ENCODE peak calls at places on chromosomes 2 and 18, in ten cellular contexts. One of them, this sample, is unnamed. For H3K4me1, the result is how much of the 10 kb centered on the place peaks cover.

GRCh38 chr18:21004721-21005120 is 106.9 kb downstream of the ROCK1 start:
- DNase-seq in mammary epithelial cell: peak
- DNase-seq in kidney: no peak
- DNase-seq in stomach: no peak
- DNase-seq in effector memory CD4-positive, alpha-beta T cell: no peak
- DNase-seq in tibial nerve: no peak
- DNase-seq in SJCRH30: no peak
- DNase-seq in astrocyte: peak
- DNase-seq in CD8-positive, alpha-beta T cell: no peak
- DNase-seq in naive thymus-derived CD4-positive, alpha-beta T cell: no peak
- DNase-seq in this sample: no peak

GRCh38 chr2:150120271-150120950 is 367.1 kb downstream of the RND3 start:
- DNase-seq in mammary epithelial cell: no peak
- DNase-seq in kidney: no peak
- DNase-seq in stomach: no peak
- DNase-seq in effector memory CD4-positive, alpha-beta T cell: no peak
- DNase-seq in tibial nerve: no peak
- DNase-seq in SJCRH30: no peak
- DNase-seq in astrocyte: no peak
- DNase-seq in CD8-positive, alpha-beta T cell: no peak
- DNase-seq in naive thymus-derived CD4-positive, alpha-beta T cell: no peak
- DNase-seq in this sample: no peak

GRCh38 chr2:174280596-174280995 is 32.3 kb upstream of the OLA1 start:
- DNase-seq in mammary epithelial cell: no peak
- DNase-seq in kidney: no peak
- DNase-seq in stomach: no peak
- DNase-seq in effector memory CD4-positive, alpha-beta T cell: no peak
- DNase-seq in tibial nerve: no peak
- DNase-seq in SJCRH30: peak
- DNase-seq in astrocyte: no peak
- DNase-seq in CD8-positive, alpha-beta T cell: no peak
- DNase-seq in naive thymus-derived CD4-positive, alpha-beta T cell: no peak
- DNase-seq in this sample: no peak

GRCh38 chr2:121617042-121617599 is 32.1 kb downstream of the CLASP1 start:
- DNase-seq in mammary epithelial cell: no peak
- DNase-seq in kidney: no peak
- DNase-seq in stomach: no peak
- DNase-seq in effector memory CD4-positive, alpha-beta T cell: no peak
- DNase-seq in tibial nerve: no peak
- DNase-seq in SJCRH30: no peak
- DNase-seq in astrocyte: no peak
- DNase-seq in CD8-positive, alpha-beta T cell: no peak
- DNase-seq in naive thymus-derived CD4-positive, alpha-beta T cell: peak
- DNase-seq in this sample: no peak

GRCh38 chr18:24878289-24878688 is 417.9 kb downstream of the HRH4 start:
- DNase-seq in mammary epithelial cell: peak
- DNase-seq in kidney: no peak
- DNase-seq in stomach: no peak
- DNase-seq in effector memory CD4-positive, alpha-beta T cell: no peak
- DNase-seq in tibial nerve: no peak
- DNase-seq in SJCRH30: peak
- DNase-seq in astrocyte: peak
- DNase-seq in CD8-positive, alpha-beta T cell: no peak
- DNase-seq in naive thymus-derived CD4-positive, alpha-beta T cell: no peak
- DNase-seq in this sample: no peak

GRCh38 chr2:31192396-31193065 is 24.8 kb downstream of the CAPN14 start:
- DNase-seq in mammary epithelial cell: no peak
- DNase-seq in kidney: no peak
- DNase-seq in stomach: no peak
- DNase-seq in effector memory CD4-positive, alpha-beta T cell: no peak
- DNase-seq in tibial nerve: no peak
- DNase-seq in SJCRH30: no peak
- DNase-seq in astrocyte: no peak
- DNase-seq in CD8-positive, alpha-beta T cell: no peak
- DNase-seq in naive thymus-derived CD4-positive, alpha-beta T cell: no peak
- DNase-seq in this sample: no peak

GRCh38 chr2:117835990-117836760 is 21.7 kb downstream of the DDX18 start:
- DNase-seq in mammary epithelial cell: peak
- DNase-seq in kidney: peak
- DNase-seq in stomach: peak
- DNase-seq in effector memory CD4-positive, alpha-beta T cell: peak
- DNase-seq in tibial nerve: peak
- DNase-seq in SJCRH30: peak
- DNase-seq in astrocyte: peak
- DNase-seq in CD8-positive, alpha-beta T cell: peak
- DNase-seq in naive thymus-derived CD4-positive, alpha-beta T cell: peak
- DNase-seq in this sample: peak

GRCh38 chr2:240739797-240740196 is 48.1 kb downstream of the AQP12A start:
- DNase-seq in mammary epithelial cell: no peak
- DNase-seq in kidney: no peak
- DNase-seq in stomach: no peak
- DNase-seq in effector memory CD4-positive, alpha-beta T cell: peak
- DNase-seq in tibial nerve: no peak
- DNase-seq in SJCRH30: no peak
- DNase-seq in astrocyte: no peak
- DNase-seq in CD8-positive, alpha-beta T cell: peak
- DNase-seq in naive thymus-derived CD4-positive, alpha-beta T cell: peak
- DNase-seq in this sample: no peak

GRCh38 chr2:190996338-190996946 is 17.5 kb downstream of the STAT1 start:
- DNase-seq in mammary epithelial cell: no peak
- DNase-seq in kidney: no peak
- DNase-seq in stomach: no peak
- DNase-seq in effector memory CD4-positive, alpha-beta T cell: peak
- DNase-seq in tibial nerve: no peak
- DNase-seq in SJCRH30: peak
- DNase-seq in astrocyte: no peak
- DNase-seq in CD8-positive, alpha-beta T cell: no peak
- DNase-seq in naive thymus-derived CD4-positive, alpha-beta T cell: peak
- DNase-seq in this sample: no peak

GRCh38 chr18:48486762-48487161 is 52.1 kb upstream of the CTIF start:
- DNase-seq in mammary epithelial cell: no peak
- DNase-seq in kidney: no peak
- DNase-seq in stomach: no peak
- DNase-seq in effector memory CD4-positive, alpha-beta T cell: no peak
- DNase-seq in tibial nerve: no peak
- DNase-seq in SJCRH30: no peak
- DNase-seq in astrocyte: peak
- DNase-seq in CD8-positive, alpha-beta T cell: no peak
- DNase-seq in naive thymus-derived CD4-positive, alpha-beta T cell: no peak
- DNase-seq in this sample: no peak

GRCh38 chr2:75560768-75561565 is at the start of gene EVA1A:
- DNase-seq in mammary epithelial cell: peak
- DNase-seq in kidney: peak
- DNase-seq in stomach: no peak
- DNase-seq in effector memory CD4-positive, alpha-beta T cell: no peak
- DNase-seq in tibial nerve: no peak
- DNase-seq in SJCRH30: no peak
- DNase-seq in astrocyte: peak
- DNase-seq in CD8-positive, alpha-beta T cell: no peak
- DNase-seq in naive thymus-derived CD4-positive, alpha-beta T cell: no peak
- DNase-seq in this sample: peak

GRCh38 chr18:2857491-2858063 is 10.8 kb downstream of the EMILIN2 start:
- DNase-seq in mammary epithelial cell: no peak
- DNase-seq in kidney: no peak
- DNase-seq in stomach: peak
- DNase-seq in effector memory CD4-positive, alpha-beta T cell: no peak
- DNase-seq in tibial nerve: peak
- DNase-seq in SJCRH30: no peak
- DNase-seq in astrocyte: peak
- DNase-seq in CD8-positive, alpha-beta T cell: no peak
- DNase-seq in naive thymus-derived CD4-positive, alpha-beta T cell: no peak
- DNase-seq in this sample: peak

GRCh38 chr18:55353806-55354205 is 234.2 kb downstream of the TCF4 start:
- DNase-seq in mammary epithelial cell: no peak
- DNase-seq in kidney: no peak
- DNase-seq in stomach: no peak
- DNase-seq in effector memory CD4-positive, alpha-beta T cell: no peak
- DNase-seq in tibial nerve: no peak
- DNase-seq in SJCRH30: no peak
- DNase-seq in astrocyte: peak
- DNase-seq in CD8-positive, alpha-beta T cell: no peak
- DNase-seq in naive thymus-derived CD4-positive, alpha-beta T cell: no peak
- DNase-seq in this sample: no peak

GRCh38 chr2:602571-603366 is 74.4 kb downstream of the TMEM18 start:
- DNase-seq in mammary epithelial cell: no peak
- DNase-seq in kidney: no peak
- DNase-seq in stomach: no peak
- DNase-seq in effector memory CD4-positive, alpha-beta T cell: no peak
- DNase-seq in tibial nerve: no peak
- DNase-seq in SJCRH30: no peak
- DNase-seq in astrocyte: no peak
- DNase-seq in CD8-positive, alpha-beta T cell: no peak
- DNase-seq in naive thymus-derived CD4-positive, alpha-beta T cell: no peak
- DNase-seq in this sample: peak

GRCh38 chr2:190838492-190838910 is 42.1 kb upstream of the GLS start:
- DNase-seq in mammary epithelial cell: peak
- DNase-seq in kidney: no peak
- DNase-seq in stomach: no peak
- DNase-seq in effector memory CD4-positive, alpha-beta T cell: no peak
- DNase-seq in tibial nerve: no peak
- DNase-seq in SJCRH30: peak
- DNase-seq in astrocyte: peak
- DNase-seq in CD8-positive, alpha-beta T cell: no peak
- DNase-seq in naive thymus-derived CD4-positive, alpha-beta T cell: no peak
- DNase-seq in this sample: no peak

GRCh38 chr18:40019797-40020392 is 1935.1 kb upstream of the PIK3C3 start:
- DNase-seq in mammary epithelial cell: no peak
- DNase-seq in kidney: no peak
- DNase-seq in stomach: no peak
- DNase-seq in effector memory CD4-positive, alpha-beta T cell: no peak
- DNase-seq in tibial nerve: no peak
- DNase-seq in SJCRH30: no peak
- DNase-seq in astrocyte: no peak
- DNase-seq in CD8-positive, alpha-beta T cell: no peak
- DNase-seq in naive thymus-derived CD4-positive, alpha-beta T cell: no peak
- DNase-seq in this sample: no peak

DNA sequence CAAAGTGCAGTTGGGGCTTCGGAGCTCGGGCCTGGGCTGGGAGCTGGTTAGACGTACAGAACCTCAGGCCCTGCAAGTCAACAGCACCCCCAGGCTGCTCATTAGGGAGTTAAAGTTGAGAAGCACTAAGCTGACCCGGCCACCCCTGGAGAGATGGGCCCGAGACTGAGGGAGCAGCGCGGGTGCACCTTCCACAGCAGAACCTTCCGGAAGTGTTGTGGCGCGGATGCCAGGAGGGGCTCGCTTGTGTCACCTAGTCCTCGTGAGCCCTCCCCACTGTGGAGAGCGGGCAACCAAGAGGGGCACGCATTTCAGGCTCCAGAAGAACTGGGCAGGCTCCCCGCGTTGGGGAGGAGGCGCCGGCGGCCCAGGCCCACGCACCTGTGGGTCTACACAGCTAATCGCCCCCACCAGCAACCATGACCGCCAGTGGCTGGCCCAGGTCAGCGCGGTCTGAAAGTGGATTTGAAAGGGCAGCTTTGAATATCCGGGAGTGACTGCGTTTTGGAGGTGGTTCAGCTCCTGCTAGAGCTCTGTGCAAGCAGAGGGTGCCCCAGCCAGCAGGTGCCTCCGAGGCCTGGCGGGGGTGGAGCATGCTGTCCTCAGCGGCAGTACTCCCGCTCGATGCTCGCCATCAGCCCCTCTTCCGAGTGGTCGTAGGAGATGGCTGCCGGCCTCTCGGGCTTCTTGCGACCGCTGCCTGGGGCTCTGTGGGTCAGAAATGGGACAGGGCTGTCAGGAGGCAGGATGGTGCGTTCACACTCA is 15.1 kb downstream of the KLF11 start:
- DNase-seq in mammary epithelial cell: no peak
- DNase-seq in kidney: peak
- DNase-seq in stomach: no peak
- DNase-seq in effector memory CD4-positive, alpha-beta T cell: no peak
- DNase-seq in tibial nerve: no peak
- DNase-seq in SJCRH30: no peak
- DNase-seq in astrocyte: no peak
- DNase-seq in CD8-positive, alpha-beta T cell: no peak
- DNase-seq in naive thymus-derived CD4-positive, alpha-beta T cell: no peak
- DNase-seq in this sample: peak
- H3K27ac ChIP-seq in mammary epithelial cell: peak
- H3K27ac ChIP-seq in kidney: no peak
- H3K27ac ChIP-seq in stomach: peak
- H3K27ac ChIP-seq in effector memory CD4-positive, alpha-beta T cell: no peak
- H3K27ac ChIP-seq in tibial nerve: no peak
- H3K27ac ChIP-seq in SJCRH30: no peak
- H3K27ac ChIP-seq in astrocyte: no peak
- H3K27ac ChIP-seq in CD8-positive, alpha-beta T cell: no peak
- H3K27ac ChIP-seq in naive thymus-derived CD4-positive, alpha-beta T cell: no peak
- H3K27ac ChIP-seq in this sample: no peak

DNA sequence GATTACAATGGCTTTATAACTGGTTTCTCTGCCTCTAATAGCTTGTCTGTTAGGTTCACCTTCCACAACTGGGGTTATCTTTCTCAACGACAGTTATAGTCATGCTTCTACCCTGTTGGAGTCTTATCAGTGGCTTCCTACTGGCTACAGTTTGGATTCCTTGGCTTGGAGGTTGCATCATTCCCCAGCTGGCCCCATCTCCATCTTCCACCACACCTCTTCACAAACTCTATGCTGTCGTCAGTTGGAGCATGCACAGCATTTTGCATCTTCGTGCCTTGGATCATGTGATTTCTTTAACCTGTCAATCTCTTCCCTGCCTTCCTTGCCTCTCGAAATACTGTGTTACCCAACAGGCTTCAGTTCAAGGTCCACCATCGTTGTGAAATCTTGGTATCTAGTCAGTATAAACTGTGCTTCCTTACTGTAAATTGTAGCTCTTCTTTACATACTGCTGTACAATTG is 316.3 kb upstream of the CXCR4 start:
- DNase-seq in mammary epithelial cell: no peak
- DNase-seq in kidney: no peak
- DNase-seq in stomach: no peak
- DNase-seq in effector memory CD4-positive, alpha-beta T cell: no peak
- DNase-seq in tibial nerve: no peak
- DNase-seq in SJCRH30: no peak
- DNase-seq in astrocyte: no peak
- DNase-seq in CD8-positive, alpha-beta T cell: no peak
- DNase-seq in naive thymus-derived CD4-positive, alpha-beta T cell: no peak
- DNase-seq in this sample: no peak
- H3K4me1 ChIP-seq in mammary epithelial cell: under half
- H3K4me1 ChIP-seq in kidney: under half
- H3K4me1 ChIP-seq in stomach: under half
- H3K4me1 ChIP-seq in effector memory CD4-positive, alpha-beta T cell: under half
- H3K4me1 ChIP-seq in tibial nerve: under half
- H3K4me1 ChIP-seq in SJCRH30: under half
- H3K4me1 ChIP-seq in astrocyte: under half
- H3K4me1 ChIP-seq in CD8-positive, alpha-beta T cell: under half
- H3K4me1 ChIP-seq in naive thymus-derived CD4-positive, alpha-beta T cell: under half
- H3K4me1 ChIP-seq in this sample: under half

GRCh38 chr2:95060446-95061118 is 35.1 kb downstream of the MAL start:
- DNase-seq in mammary epithelial cell: no peak
- DNase-seq in kidney: no peak
- DNase-seq in stomach: no peak
- DNase-seq in effector memory CD4-positive, alpha-beta T cell: no peak
- DNase-seq in tibial nerve: no peak
- DNase-seq in SJCRH30: no peak
- DNase-seq in astrocyte: no peak
- DNase-seq in CD8-positive, alpha-beta T cell: peak
- DNase-seq in naive thymus-derived CD4-positive, alpha-beta T cell: no peak
- DNase-seq in this sample: no peak
- H3K27ac ChIP-seq in mammary epithelial cell: no peak
- H3K27ac ChIP-seq in kidney: peak
- H3K27ac ChIP-seq in stomach: no peak
- H3K27ac ChIP-seq in effector memory CD4-positive, alpha-beta T cell: no peak
- H3K27ac ChIP-seq in tibial nerve: peak
- H3K27ac ChIP-seq in SJCRH30: no peak
- H3K27ac ChIP-seq in astrocyte: no peak
- H3K27ac ChIP-seq in CD8-positive, alpha-beta T cell: no peak
- H3K27ac ChIP-seq in naive thymus-derived CD4-positive, alpha-beta T cell: no peak
- H3K27ac ChIP-seq in this sample: no peak

GRCh38 chr2:207216454-207216853 is 50.7 kb upstream of the KLF7 start:
- DNase-seq in mammary epithelial cell: no peak
- DNase-seq in kidney: no peak
- DNase-seq in stomach: no peak
- DNase-seq in effector memory CD4-positive, alpha-beta T cell: no peak
- DNase-seq in tibial nerve: no peak
- DNase-seq in SJCRH30: no peak
- DNase-seq in astrocyte: no peak
- DNase-seq in CD8-positive, alpha-beta T cell: no peak
- DNase-seq in naive thymus-derived CD4-positive, alpha-beta T cell: no peak
- DNase-seq in this sample: no peak
- H3K4me1 ChIP-seq in mammary epithelial cell: under half
- H3K4me1 ChIP-seq in kidney: under half
- H3K4me1 ChIP-seq in stomach: under half
- H3K4me1 ChIP-seq in effector memory CD4-positive, alpha-beta T cell: under half
- H3K4me1 ChIP-seq in tibial nerve: under half
- H3K4me1 ChIP-seq in SJCRH30: under half
- H3K4me1 ChIP-seq in astrocyte: under half
- H3K4me1 ChIP-seq in CD8-positive, alpha-beta T cell: under half
- H3K4me1 ChIP-seq in naive thymus-derived CD4-positive, alpha-beta T cell: under half
- H3K4me1 ChIP-seq in this sample: under half